ENCODE peak calls at places on chromosome 10, in five cellular contexts. L, J, U, S and A are unnamed samples.

GRCh38 chr10:63765126-63765525 is 243.9 kb downstream of the REEP3 start:
- DNase-seq in L (no peak), J (no peak), U (peak), S (no peak), A (no peak)

GRCh38 chr10:15571570-15571969 is 148.2 kb downstream of the ITGA8 start:
- DNase-seq in L (peak), J (no peak), U (peak), S (no peak), A (no peak)

GRCh38 chr10:93438796-93439253 is 43.3 kb downstream of the MYOF start:
- DNase-seq in L (peak), J (peak), U (peak), S (peak), A (no peak)

GRCh38 chr10:90712529-90712928 is 145.3 kb downstream of the HTR7 start:
- DNase-seq in L (no peak), J (no peak), U (no peak), S (no peak), A (no peak)

GRCh38 chr10:67976292-67977245 is 92.1 kb downstream of the SIRT1 start:
- DNase-seq in L (no peak), J (no peak), U (no peak), S (peak), A (no peak)

GRCh38 chr10:48231699-48232315 is 42.7 kb downstream of the FRMPD2 start:
- DNase-seq in L (no peak), J (no peak), U (peak), S (no peak), A (no peak)

GRCh38 chr10:11849908-11850307 is 26.8 kb downstream of the PROSER2 start:
- DNase-seq in L (no peak), J (no peak), U (no peak), S (no peak), A (no peak)

GRCh38 chr10:119896937-119897336 is 4.4 kb downstream of the SEC23IP start:
- DNase-seq in L (peak), J (no peak), U (peak), S (no peak), A (no peak)

GRCh38 chr10:129915526-129916378 is 48.3 kb downstream of the EBF3 start:
- DNase-seq in L (no peak), J (no peak), U (no peak), S (no peak), A (peak)

GRCh38 chr10:4655406-4655805 is 170.6 kb upstream of the AKR1E2 start:
- DNase-seq in L (no peak), J (no peak), U (no peak), S (no peak), A (no peak)

DNA sequence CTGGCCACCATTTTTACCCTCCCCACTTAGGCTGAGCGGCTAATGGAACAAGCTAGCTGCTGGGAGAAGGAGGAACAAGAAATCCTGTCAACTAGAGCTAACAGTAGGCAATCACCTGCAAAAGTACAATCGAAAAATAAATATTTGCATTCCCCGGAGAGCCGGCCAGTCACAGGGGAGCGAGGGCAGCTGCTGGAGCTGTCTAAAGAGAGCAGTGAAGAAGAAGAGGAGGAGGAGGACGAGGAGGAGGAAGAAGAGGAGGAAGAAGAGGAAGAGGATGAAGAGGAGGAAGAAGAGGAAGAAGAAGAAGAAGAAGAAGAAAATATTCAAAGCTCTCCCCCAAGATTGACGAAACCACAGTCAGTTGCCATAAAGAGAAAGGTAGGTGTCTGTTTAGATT is 89.6 kb upstream of the SAMD8 start:
- DNase-seq in L (no peak), J (no peak), U (no peak), S (no peak), A (no peak)
- H3K4me3 ChIP-seq in L (no peak), J (no peak), U (no peak), S (no peak), A (no peak)

GRCh38 chr10:44977287-44978212 is 1.1 kb downstream of the DEPP1 start:
- DNase-seq in L (peak), J (no peak), U (no peak), S (no peak), A (no peak)
- H3K4me3 ChIP-seq in L (peak), J (peak), U (no peak), S (no peak), A (peak)

GRCh38 chr10:112454910-112455779 is 8.1 kb downstream of the VTI1A start:
- DNase-seq in L (no peak), J (no peak), U (no peak), S (no peak), A (no peak)
- H3K4me3 ChIP-seq in L (no peak), J (no peak), U (no peak), S (no peak), A (no peak)

GRCh38 chr10:102424145-102424544 is 3.5 kb downstream of the FBXL15 start:
- DNase-seq in L (no peak), J (no peak), U (no peak), S (no peak), A (no peak)

GRCh38 chr10:102421645-102422585 is 1.3 kb downstream of the FBXL15 start:
- DNase-seq in L (no peak), J (no peak), U (peak), S (peak), A (no peak)

GRCh38 chr10:102423372-102423968 is 2.8 kb downstream of the FBXL15 start:
- DNase-seq in L (no peak), J (no peak), U (no peak), S (no peak), A (no peak)

GRCh38 chr10:102420810-102421644 is at the start of gene FBXL15:
- DNase-seq in L (peak), J (peak), U (peak), S (peak), A (peak)

DNA sequence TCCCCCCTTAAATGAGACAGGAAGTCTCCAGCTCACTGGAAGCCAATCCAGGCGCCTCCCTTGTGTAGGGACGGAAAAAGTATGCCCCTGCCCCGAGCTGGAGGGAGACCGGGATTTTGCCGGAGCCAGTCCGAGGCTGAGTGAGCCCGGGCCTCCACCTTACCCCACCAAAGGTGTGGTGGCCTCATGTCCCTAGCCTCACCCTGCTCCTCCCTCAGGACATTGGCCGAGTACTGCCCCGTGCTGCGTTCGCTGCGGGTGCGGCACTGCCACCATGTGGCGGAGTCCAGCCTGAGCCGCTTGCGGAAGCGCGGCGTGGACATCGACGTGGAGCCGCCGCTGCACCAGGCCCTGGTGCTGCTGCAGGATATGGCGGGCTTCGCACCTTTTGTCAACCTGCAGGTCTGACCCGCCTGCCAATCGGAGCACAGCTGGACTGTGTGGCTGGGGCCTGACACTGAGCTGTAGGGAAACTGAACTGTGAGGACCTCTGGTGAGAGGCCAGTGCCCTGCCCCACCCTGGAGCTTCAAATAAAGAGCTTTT is 2.0 kb downstream of the FBXL15 start:
- DNase-seq in L (peak), J (peak), U (peak), S (peak), A (no peak)
- H3K4me3 ChIP-seq in L (peak), J (peak), U (peak), S (peak), A (peak)

DNA sequence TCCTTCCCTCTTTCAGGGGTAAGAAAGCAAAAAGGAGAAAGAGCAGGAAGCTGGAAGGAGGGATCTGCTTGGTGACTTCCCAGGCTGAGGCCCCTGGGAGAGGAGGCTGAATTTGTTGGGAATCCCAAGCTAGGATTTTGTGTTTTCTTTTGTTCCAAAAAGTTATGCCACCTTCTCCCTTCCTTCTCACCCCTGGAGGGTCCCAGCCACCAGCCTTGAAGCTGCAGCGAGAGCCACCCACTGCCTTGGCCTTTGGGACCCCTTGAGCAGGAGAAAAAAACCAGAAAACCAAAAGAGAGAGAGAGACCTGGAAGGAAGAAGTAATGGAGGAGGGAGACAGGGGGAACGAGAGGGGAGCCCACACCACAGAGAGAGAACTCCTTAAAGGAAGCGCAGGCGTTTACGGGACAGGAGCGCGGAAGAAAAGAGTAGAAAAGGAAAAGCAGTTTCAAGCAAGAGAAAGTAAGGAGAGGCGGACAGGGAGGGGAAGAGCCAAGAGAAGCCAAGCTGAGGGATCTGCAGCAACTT is 7.1 kb downstream of the VAX1 start:
- DNase-seq in L (no peak), J (no peak), U (no peak), S (no peak), A (no peak)
- H3K4me3 ChIP-seq in L (no peak), J (no peak), U (no peak), S (peak), A (no peak)

GRCh38 chr10:33553951-33554571 is 219.6 kb upstream of the NRP1 start:
- DNase-seq in L (no peak), J (no peak), U (no peak), S (no peak), A (no peak)
- H3K4me3 ChIP-seq in L (no peak), J (no peak), U (no peak), S (no peak), A (no peak)